ENCODE peak calls at places on chromosomes 2 and 18, in six cellular contexts. S, C, W, Z, D and T are unnamed samples.
A peak's percentile ranks its signal among the peaks of the same experiment; 100 is the strongest.

GRCh38 chr2:36502081-36502480 is 95.9 kb downstream of the FEZ2 start:
- DNase-seq in S (no peak), C (no peak), W (no peak), Z (no peak), D (no peak), T (no peak)

GRCh38 chr2:241939541-241939940 is 70.0 kb downstream of the RTP5 start:
- DNase-seq in S (no peak), C (no peak), W (no peak), Z (no peak), D (no peak), T (no peak)

GRCh38 chr2:239383796-239384156 is 17.0 kb downstream of the HDAC4 start:
- DNase-seq in S (no peak), C (no peak), W (no peak), Z (no peak), D (no peak), T (no peak)

GRCh38 chr2:58930541-58930940 is 689.4 kb upstream of the FANCL start:
- DNase-seq in S (no peak), C (no peak), W (no peak), Z (no peak), D (no peak), T (no peak)

GRCh38 chr2:61814761-61815160 is 39.1 kb downstream of the FAM161A start:
- DNase-seq in S (no peak), C (no peak), W (no peak), Z (no peak), D (no peak), T (no peak)

GRCh38 chr18:26322892-26323653 is 96.8 kb downstream of the TAF4B start:
- DNase-seq in S (no peak), C (no peak), W (no peak), Z (no peak), D (no peak), T (no peak)

GRCh38 chr2:44361330-44362206 is at the start of the genes CAMKMT and PREPL:
- DNase-seq in S (peak; percentile 97), C (peak; percentile 99), W (peak; percentile 99), Z (peak; percentile 59), D (peak; percentile 97), T (peak; percentile 97)

GRCh38 chr18:76363451-76364120 is 131.5 kb downstream of the ZNF516 start:
- DNase-seq in S (no peak), C (no peak), W (no peak), Z (no peak), D (no peak), T (no peak)

GRCh38 chr2:218168635-218169462 is 2.1 kb upstream of the CXCR1 start:
- DNase-seq in S (peak; percentile 49), C (no peak), W (no peak), Z (peak; percentile 57), D (peak; percentile 33), T (peak; percentile 25)

GRCh38 chr2:64478036-64478435 is 24.1 kb downstream of the LGALSL start:
- DNase-seq in S (no peak), C (no peak), W (no peak), Z (no peak), D (no peak), T (no peak)

GRCh38 chr2:237625777-237626176 is 1.6 kb upstream of the LRRFIP1 start:
- DNase-seq in S (no peak), C (no peak), W (no peak), Z (no peak), D (no peak), T (no peak)

GRCh38 chr2:127619191-127619590 is 26.8 kb upstream of the GPR17 start:
- DNase-seq in S (no peak), C (peak; percentile 20), W (no peak), Z (no peak), D (no peak), T (no peak)

GRCh38 chr18:56962322-56962721 is 184.6 kb upstream of the BOD1L2 start:
- DNase-seq in S (no peak), C (no peak), W (no peak), Z (no peak), D (no peak), T (no peak)

GRCh38 chr2:157438907-157439791 is 4.7 kb downstream of the CYTIP start:
- DNase-seq in S (no peak), C (no peak), W (no peak), Z (no peak), D (no peak), T (no peak)

GRCh38 chr2:160210599-160211138 is 10.6 kb upstream of the ITGB6 start:
- DNase-seq in S (peak; percentile 61), C (no peak), W (peak; percentile 76), Z (peak; percentile 64), D (peak; percentile 35), T (peak; percentile 48)

GRCh38 chr2:109631741-109632140 is 17.6 kb downstream of the SOWAHC start:
- DNase-seq in S (no peak), C (no peak), W (no peak), Z (no peak), D (no peak), T (no peak)

GRCh38 chr18:34976899-34977786 is 64.1 kb upstream of the MAPRE2 start:
- DNase-seq in S (peak; percentile 42), C (peak; percentile 75), W (peak; percentile 90), Z (peak; percentile 35), D (peak; percentile 43), T (peak; percentile 64)

GRCh38 chr2:152861349-152861942 is 143.0 kb downstream of the ARL6IP6 start:
- DNase-seq in S (no peak), C (no peak), W (no peak), Z (peak; percentile 1), D (no peak), T (no peak)

GRCh38 chr18:75687626-75688025 is 260.1 kb upstream of the SMIM21 start:
- DNase-seq in S (no peak), C (no peak), W (no peak), Z (no peak), D (no peak), T (no peak)

GRCh38 chr18:55489742-55490055 is 98.3 kb downstream of the TCF4 start:
- DNase-seq in S (no peak), C (no peak), W (no peak), Z (no peak), D (no peak), T (no peak)

GRCh38 chr2:150234787-150235512 is 252.5 kb downstream of the RND3 start:
- DNase-seq in S (no peak), C (no peak), W (no peak), Z (no peak), D (no peak), T (no peak)

GRCh38 chr18:44602845-44603244 is 77.8 kb upstream of the SETBP1 start:
- DNase-seq in S (no peak), C (no peak), W (no peak), Z (no peak), D (no peak), T (no peak)

GRCh38 chr2:237744270-237744612 is 54.3 kb upstream of the RBM44 start:
- DNase-seq in S (no peak), C (no peak), W (no peak), Z (no peak), D (no peak), T (no peak)

GRCh38 chr2:237092920-237093781 is 7.5 kb downstream of the COPS8 start:
- DNase-seq in S (no peak), C (no peak), W (no peak), Z (no peak), D (no peak), T (no peak)